ENCODE peak calls at places on chromosomes 16 and 17, in four cellular contexts. C is sciatic nerve, O is upper lobe of right lung, E is gastroesophageal sphincter. D is an unnamed sample.

GRCh38 chr17:17171991-17172939 is 33.9 kb downstream of the PLD6 start:
- ATAC-seq in O (peak), C (peak), E (peak), D (peak)

GRCh38 chr16:87507351-87508069 is 14.7 kb upstream of the ZCCHC14 start:
- ATAC-seq in O (peak), E (peak), C (no peak), D (no peak)

GRCh38 chr16:68022278-68022727 is 729 bp downstream of the DDX28 start:
- ATAC-seq in O (peak), E (no peak), C (peak), D (peak)

GRCh38 chr17:43438626-43439529 is 40.1 kb downstream of the ARL4D start:
- ATAC-seq in C (no peak), E (peak), O (no peak), D (no peak)

GRCh38 chr17:4476512-4477070 is 22.1 kb upstream of the SPNS2 start:
- ATAC-seq in O (peak), E (peak), C (no peak), D (peak)

GRCh38 chr17:45086865-45087495 is 25.9 kb downstream of the NMT1 start:
- ATAC-seq in E (no peak), O (no peak), C (no peak), D (no peak)

GRCh38 chr16:81796035-81796434 is 16.9 kb downstream of the PLCG2 start:
- ATAC-seq in E (no peak), C (peak), O (peak), D (no peak)

GRCh38 chr16:58099097-58099955 is 29.9 kb downstream of the CFAP20 start:
- ATAC-seq in C (no peak), O (no peak), E (no peak), D (no peak)

GRCh38 chr17:37743875-37744632 is 805 bp downstream of the HNF1B start:
- ATAC-seq in O (peak), E (no peak), C (no peak), D (no peak)

GRCh38 chr16:85573696-85574641 is 39.2 kb upstream of the GSE1 start:
- ATAC-seq in O (no peak), C (peak), E (peak), D (no peak)

GRCh38 chr16:87160752-87161337 is 156.3 kb downstream of the C16orf95 start:
- ATAC-seq in O (peak), C (peak), E (no peak), D (peak)

GRCh38 chr17:79988163-79988971 is 47.3 kb downstream of the TBC1D16 start:
- ATAC-seq in C (peak), O (no peak), E (no peak), D (no peak)

GRCh38 chr16:72282338-72282737 is 110.4 kb upstream of the PMFBP1 start:
- ATAC-seq in E (no peak), C (no peak), O (peak), D (no peak)

GRCh38 chr16:55302635-55303034 is 21.4 kb upstream of the IRX6 start:
- ATAC-seq in O (no peak), E (no peak), C (no peak), D (no peak)

GRCh38 chr17:7029659-7030058 is 6.2 kb upstream of the SLC16A13 start:
- ATAC-seq in C (no peak), O (peak), E (peak), D (peak)

GRCh38 chr16:64240586-64240985 is 881.3 kb downstream of the CDH11 start:
- ATAC-seq in C (no peak), O (no peak), E (no peak), D (no peak)

GRCh38 chr17:19343671-19344151 is 18.8 kb downstream of the B9D1 start:
- ATAC-seq in E (no peak), O (no peak), C (peak), D (no peak)

GRCh38 chr17:45127209-45127582 is 5.1 kb downstream of the PLCD3 start:
- ATAC-seq in O (no peak), E (no peak), C (peak), D (no peak)

GRCh38 chr17:49887086-49887743 is 39.3 kb upstream of the TAC4 start:
- ATAC-seq in E (no peak), O (peak), C (no peak), D (peak)

GRCh38 chr17:17926840-17927449 is 45.3 kb downstream of the TOM1L2 start:
- ATAC-seq in C (no peak), E (no peak), O (no peak), D (no peak)

GRCh38 chr16:728890-729744 is 2.2 kb downstream of the HAGHL start:
- ATAC-seq in E (no peak), C (no peak), O (no peak), D (no peak)